ENCODE peak calls at places on chromosomes 11 and 22, in nine cellular contexts. H is ACHN; M is activated gamma-delta T cell; Q is stimulated activated CD8-positive, alpha-beta memory T cell treated with anti-CD3 and anti-CD28 coated beads, Interleukin-7, amount 100 ng/mL, for 1 hour; U is GM23338; R is lower lobe of right lung; J is foreskin fibroblast; Y is epithelial cell of proximal tubule; G is transverse colon. S is an unnamed sample.

GRCh38 chr11:93603671-93604070 is 57.8 kb upstream of the CEP295 start:
- DNase-seq in J (no peak), M (no peak), R (no peak), H (no peak), Q (no peak), G (no peak), U (no peak), Y (no peak), S (no peak)

GRCh38 chr11:69873166-69874077 is 54.2 kb upstream of the FGF3 start:
- DNase-seq in Q (no peak), G (no peak), H (no peak), R (peak), Y (no peak), U (no peak), J (no peak), M (no peak), S (no peak)

GRCh38 chr11:125207866-125208425 is 43.4 kb downstream of the PKNOX2 start:
- DNase-seq in Q (no peak), H (no peak), M (no peak), Y (no peak), J (no peak), G (no peak), U (no peak), R (no peak), S (no peak)

GRCh38 chr11:1450958-1451710 is 35.4 kb downstream of the MOB2 start:
- DNase-seq in H (peak), Y (no peak), U (no peak), R (no peak), Q (no peak), M (no peak), G (no peak), J (no peak), S (no peak)

GRCh38 chr11:92269021-92269420 is 44.4 kb downstream of the FAT3 start:
- DNase-seq in G (no peak), H (peak), J (peak), Q (no peak), U (peak), M (no peak), Y (peak), R (no peak), S (no peak)

GRCh38 chr11:111676878-111677585 is 74.8 kb downstream of the SIK2 start:
- DNase-seq in M (no peak), U (no peak), R (no peak), J (peak), G (no peak), H (peak), Q (no peak), Y (no peak), S (no peak)

GRCh38 chr22:38312261-38312800 is 4.9 kb downstream of the CSNK1E start:
- DNase-seq in Q (no peak), H (no peak), R (no peak), G (no peak), J (no peak), U (no peak), Y (no peak), M (no peak), S (no peak)

GRCh38 chr11:36015806-36016205 is 71.9 kb downstream of the LDLRAD3 start:
- DNase-seq in Q (no peak), Y (no peak), R (no peak), J (no peak), G (no peak), M (no peak), H (no peak), U (no peak), S (no peak)

GRCh38 chr11:2562897-2563215 is 118.0 kb downstream of the KCNQ1 start:
- DNase-seq in Q (no peak), G (no peak), M (no peak), R (no peak), Y (no peak), U (no peak), H (no peak), J (no peak), S (no peak)

GRCh38 chr11:76256448-76256847 is 50.1 kb upstream of the WNT11 start:
- DNase-seq in H (no peak), Y (no peak), Q (no peak), R (no peak), G (no peak), U (peak), J (no peak), M (no peak), S (no peak)

GRCh38 chr11:3162410-3163240 is 2.5 kb downstream of the OSBPL5 start:
- DNase-seq in U (no peak), M (no peak), Y (no peak), G (peak), H (no peak), Q (no peak), J (no peak), R (peak), S (no peak)

GRCh38 chr11:63663809-63664208 is 7.4 kb downstream of the ATL3 start:
- DNase-seq in U (no peak), M (no peak), J (peak), Q (no peak), H (peak), R (no peak), Y (no peak), G (no peak), S (no peak)